ENCODE peak calls at places on chromosomes 3 and 15, in eight cellular contexts. K is astrocyte of the spinal cord; N is brain microvascular endothelial cell; L is CD4-positive, CD25-positive, alpha-beta regulatory T cell; I is HT1080; X is ACHN; Z is neural crest cell; D is thyroid gland. E is an unnamed sample.

GRCh38 chr3:197854596-197855343 is 63.7 kb downstream of the LRCH3 start:
- DNase-seq in I (peak; percentile 85), Z (no peak), D (no peak), L (no peak), X (peak; percentile 75), K (peak; percentile 98), N (peak; percentile 98), E (peak; percentile 96)

GRCh38 chr15:75989045-75989444 is 23.2 kb downstream of the NRG4 start:
- DNase-seq in X (no peak), Z (no peak), N (no peak), K (no peak), D (no peak), I (no peak), L (no peak), E (no peak)

GRCh38 chr3:73622135-73622534 is 2.6 kb downstream of the PDZRN3 start:
- DNase-seq in K (no peak), X (no peak), D (no peak), Z (peak; percentile 24), N (no peak), L (no peak), I (no peak), E (no peak)

GRCh38 chr3:13932578-13933295 is 52.9 kb upstream of the WNT7A start:
- DNase-seq in D (no peak), L (peak; percentile 11), X (no peak), I (no peak), Z (no peak), N (no peak), K (no peak), E (peak; percentile 41)

GRCh38 chr3:85355572-85355971 is 396.8 kb downstream of the CADM2 start:
- DNase-seq in D (no peak), L (no peak), I (no peak), Z (no peak), X (no peak), K (no peak), N (no peak), E (no peak)

GRCh38 chr15:99181544-99181943 is 67.8 kb downstream of the TTC23 start:
- DNase-seq in K (no peak), X (no peak), N (peak; percentile 6), L (no peak), I (no peak), Z (no peak), D (no peak), E (peak; percentile 50)

GRCh38 chr3:77889616-77890015 is 849.7 kb downstream of the ROBO2 start:
- DNase-seq in K (no peak), X (no peak), N (no peak), L (no peak), I (no peak), D (no peak), Z (no peak), E (no peak)

GRCh38 chr3:125602752-125603649 is 7.7 kb upstream of the OSBPL11 start:
- DNase-seq in L (no peak), D (peak; percentile 53), I (peak; percentile 87), K (peak; percentile 54), X (peak; percentile 91), Z (peak; percentile 20), N (peak; percentile 74), E (peak; percentile 69)

GRCh38 chr3:114660124-114660523 is 366.3 kb downstream of the TIGIT start:
- DNase-seq in D (peak; percentile 39), I (peak; percentile 18), Z (no peak), K (peak; percentile 92), L (no peak), N (peak; percentile 65), X (no peak), E (no peak)

GRCh38 chr15:32657198-32657886 is 15.8 kb downstream of the SCG5 start:
- DNase-seq in K (peak; percentile 19), D (peak; percentile 44), L (peak; percentile 59), I (no peak), X (no peak), Z (no peak), N (peak; percentile 22), E (no peak)

GRCh38 chr15:81432179-81432578 is 58.2 kb upstream of the TMC3 start:
- DNase-seq in Z (no peak), I (no peak), D (no peak), L (no peak), X (no peak), K (no peak), N (no peak), E (no peak)

GRCh38 chr15:86685263-86685662 is 605.6 kb downstream of the AGBL1 start:
- DNase-seq in N (no peak), K (no peak), X (no peak), Z (no peak), I (no peak), D (no peak), L (no peak), E (no peak)

GRCh38 chr3:119258915-119259314 is 18.2 kb upstream of the B4GALT4 start:
- DNase-seq in K (no peak), L (no peak), I (no peak), X (no peak), N (no peak), Z (no peak), D (no peak), E (no peak)

GRCh38 chr3:190345878-190346277 is 23.6 kb upstream of the CLDN1 start:
- DNase-seq in N (no peak), I (no peak), Z (no peak), X (peak; percentile 64), L (no peak), D (no peak), K (no peak), E (no peak)

GRCh38 chr3:99515-99914 is 97.0 kb upstream of the CHL1 start:
- DNase-seq in N (no peak), I (no peak), X (no peak), Z (no peak), K (no peak), D (no peak), L (no peak), E (peak; percentile 61)

GRCh38 chr3:46361408-46362283 is 7.7 kb downstream of the CCR2 start:
- DNase-seq in I (peak; percentile 70), D (no peak), N (no peak), L (no peak), K (no peak), Z (no peak), X (no peak), E (peak; percentile 36)

GRCh38 chr3:183845608-183846288 is 20.4 kb upstream of the MAP6D1 start:
- DNase-seq in L (no peak), D (no peak), X (peak; percentile 63), Z (no peak), I (peak; percentile 45), N (no peak), K (no peak), E (no peak)

GRCh38 chr3:14324224-14324944 is 78.0 kb upstream of the SLC6A6 start:
- DNase-seq in D (no peak), N (peak; percentile 2), I (peak; percentile 54), X (peak; percentile 22), K (no peak), L (no peak), Z (no peak), E (no peak)

GRCh38 chr3:147712357-147712756 is 303.2 kb downstream of the ZIC1 start:
- DNase-seq in D (no peak), Z (no peak), X (no peak), N (no peak), I (no peak), K (no peak), L (no peak), E (no peak)

GRCh38 chr3:161104561-161105551 is at the start of gene B3GALNT1:
- DNase-seq in D (peak; percentile 69), X (peak; percentile 58), N (peak; percentile 32), I (peak; percentile 36), L (peak; percentile 67), K (peak; percentile 62), Z (peak; percentile 50), E (peak; percentile 27)

GRCh38 chr15:47427463-47427862 is 289.8 kb upstream of the SEMA6D start:
- DNase-seq in K (no peak), I (no peak), Z (no peak), X (no peak), N (no peak), D (no peak), L (no peak), E (no peak)

GRCh38 chr3:182979719-182980191 is 583 bp downstream of the DCUN1D1 start:
- DNase-seq in L (peak; percentile 54), I (peak; percentile 26), Z (peak; percentile 26), N (no peak), K (peak; percentile 17), D (peak; percentile 52), X (peak; percentile 27), E (peak; percentile 48)

GRCh38 chr3:90091557-90091956 is 984.1 kb downstream of the EPHA3 start:
- DNase-seq in Z (peak; percentile 26), K (peak; percentile 56), L (no peak), I (peak; percentile 20), D (peak; percentile 1), X (peak; percentile 25), N (peak; percentile 61), E (peak; percentile 89)

GRCh38 chr3:31934018-31934417 is 47.0 kb downstream of the OSBPL10 start:
- DNase-seq in I (no peak), N (no peak), X (no peak), Z (no peak), L (no peak), K (no peak), D (peak; percentile 27), E (no peak)

GRCh38 chr15:92839696-92840095 is 60.4 kb upstream of the CHD2 start:
- DNase-seq in D (peak; percentile 57), Z (no peak), I (no peak), X (no peak), N (no peak), K (no peak), L (peak; percentile 59), E (no peak)

GRCh38 chr15:69548367-69548766 is 95.7 kb downstream of the RPLP1 start:
- DNase-seq in K (no peak), X (peak; percentile 10), I (no peak), D (no peak), L (no peak), N (no peak), Z (no peak), E (no peak)

GRCh38 chr3:87186631-87187159 is 40.4 kb upstream of the CHMP2B start:
- DNase-seq in I (no peak), X (no peak), D (no peak), N (no peak), K (no peak), Z (no peak), L (no peak), E (no peak)

GRCh38 chr3:190718691-190719090 is 143.8 kb downstream of the GMNC start:
- DNase-seq in I (peak; percentile 74), Z (no peak), K (peak; percentile 84), D (no peak), X (peak; percentile 35), N (peak; percentile 36), L (no peak), E (no peak)

GRCh38 chr3:105758451-105758850 is 110.4 kb downstream of the CBLB start:
- DNase-seq in D (no peak), N (no peak), Z (no peak), X (no peak), I (no peak), K (no peak), L (no peak), E (no peak)

GRCh38 chr15:98062869-98063268 is 102.4 kb downstream of the ARRDC4 start:
- DNase-seq in N (no peak), X (no peak), L (no peak), I (no peak), Z (no peak), D (no peak), K (no peak), E (no peak)

GRCh38 chr3:161403251-161403650 is 31.9 kb upstream of the SPTSSB start:
- DNase-seq in I (peak; percentile 26), N (peak; percentile 25), D (no peak), X (no peak), L (no peak), K (peak; percentile 23), Z (no peak), E (no peak)

GRCh38 chr15:25670025-25670554 is 193.0 kb downstream of the ATP10A start:
- DNase-seq in N (peak; percentile 73), L (no peak), D (no peak), X (peak; percentile 25), Z (peak; percentile 41), K (peak; percentile 89), I (peak; percentile 75), E (peak; percentile 37)

GRCh38 chr3:99708207-99708745 is 69.9 kb downstream of the COL8A1 start:
- DNase-seq in N (no peak), I (no peak), D (no peak), L (no peak), Z (no peak), K (peak; percentile 82), X (no peak), E (no peak)

GRCh38 chr3:64666171-64666581 is 21.6 kb downstream of the ADAMTS9 start:
- DNase-seq in Z (no peak), K (no peak), I (peak; percentile 32), D (peak; percentile 51), L (no peak), X (peak; percentile 96), N (no peak), E (no peak)

E was measured in A673.